ENCODE peak calls at places on chromosome 1, in ten cellular contexts. H is EL; Y is colonic mucosa; N is SK-MEL-5; J is kidney; X is PC-3; P is RPMI7951; K is cardiac muscle cell; W is heart right ventricle; G is stimulated activated CD4-positive, alpha-beta T cell treated with anti-CD3 and anti-CD28 coated beads, Interleukin-4, amount 100 ng/mL, for 24 hours. R is an unnamed sample.

GRCh38 chr1:27789511-27790154 is 16.6 kb downstream of the STX12 start:
- DNase-seq in N (no peak), G (no peak), K (peak), H (peak), Y (no peak), X (no peak), P (peak), W (no peak), J (no peak), R (no peak)

GRCh38 chr1:198892065-198892464 is 253.2 kb downstream of the PTPRC start:
- DNase-seq in Y (no peak), W (no peak), J (no peak), G (no peak), N (no peak), X (peak), K (no peak), H (peak), P (peak), R (no peak)

GRCh38 chr1:241376711-241377110 is 19.7 kb upstream of the RGS7 start:
- DNase-seq in J (no peak), P (no peak), K (no peak), Y (no peak), G (no peak), W (no peak), H (no peak), X (no peak), N (no peak), R (no peak)

GRCh38 chr1:235404190-235404589 is 37.0 kb downstream of the TBCE start:
- DNase-seq in N (no peak), J (no peak), P (peak), G (no peak), H (peak), X (no peak), Y (no peak), W (no peak), K (no peak), R (no peak)

GRCh38 chr1:237154173-237154572 is 112.2 kb downstream of the RYR2 start:
- DNase-seq in Y (no peak), X (no peak), H (no peak), G (no peak), K (no peak), W (no peak), J (no peak), P (no peak), N (no peak), R (no peak)

GRCh38 chr1:22168412-22168973 is 25.6 kb upstream of the WNT4 start:
- DNase-seq in J (no peak), N (no peak), G (no peak), P (no peak), W (no peak), Y (no peak), X (no peak), K (no peak), H (no peak), R (no peak)

GRCh38 chr1:202656057-202656456 is 54.2 kb downstream of the SYT2 start:
- DNase-seq in P (peak), Y (no peak), G (no peak), X (no peak), H (peak), N (peak), J (no peak), W (no peak), K (peak), R (no peak)

GRCh38 chr1:231171623-231172197 is 9.9 kb downstream of the TRIM67 start:
- DNase-seq in W (no peak), H (peak), P (no peak), J (no peak), Y (no peak), N (no peak), G (no peak), X (peak), K (no peak), R (no peak)

GRCh38 chr1:8120693-8121260 is 94.7 kb upstream of the ERRFI1 start:
- DNase-seq in J (no peak), G (no peak), W (no peak), X (peak), H (no peak), Y (no peak), P (peak), K (no peak), N (peak), R (no peak)

GRCh38 chr1:235019456-235019855 is 109.2 kb downstream of the TOMM20 start:
- DNase-seq in N (no peak), J (no peak), X (no peak), G (no peak), W (no peak), H (no peak), Y (no peak), P (peak), K (no peak), R (no peak)

GRCh38 chr1:44672254-44672955 is 1.9 kb downstream of the TMEM53 start:
- DNase-seq in W (no peak), K (no peak), X (peak), N (peak), Y (no peak), P (peak), H (peak), J (peak), G (no peak), R (no peak)

GRCh38 chr1:206503591-206504362 is 3.6 kb upstream of the RASSF5 start:
- DNase-seq in N (peak), Y (no peak), K (no peak), H (peak), P (peak), G (peak), W (no peak), X (peak), J (no peak), R (peak)

GRCh38 chr1:231240531-231240882 is 505 bp upstream of the GNPAT start:
- DNase-seq in N (peak), X (peak), G (no peak), Y (no peak), W (no peak), K (no peak), P (peak), H (no peak), J (no peak), R (no peak)

GRCh38 chr1:42966688-42967609 is 8.3 kb upstream of the SLC2A1 start:
- DNase-seq in N (peak), K (no peak), W (no peak), G (no peak), P (peak), H (peak), J (peak), X (peak), Y (peak), R (no peak)

GRCh38 chr1:218394416-218394815 is 49.3 kb downstream of the TGFB2 start:
- DNase-seq in Y (no peak), X (no peak), P (no peak), K (no peak), J (no peak), G (no peak), N (no peak), H (no peak), W (no peak), R (no peak)

GRCh38 chr1:224846119-224846907 is 83.2 kb upstream of the DNAH14 start:
- DNase-seq in W (no peak), P (peak), J (no peak), G (no peak), Y (no peak), X (no peak), H (no peak), K (no peak), N (no peak), R (no peak)

GRCh38 chr1:26694597-26695416 is 1.0 kb upstream of the ARID1A start:
- DNase-seq in Y (no peak), G (no peak), H (no peak), X (no peak), N (peak), W (no peak), K (no peak), J (no peak), P (no peak), R (no peak)

GRCh38 chr1:41888756-41889155 is 30.0 kb downstream of the HIVEP3 start:
- DNase-seq in K (no peak), N (no peak), P (no peak), H (no peak), J (no peak), Y (no peak), X (no peak), W (no peak), G (no peak), R (no peak)

GRCh38 chr1:153272186-153272585 is 12.7 kb downstream of the LORICRIN start:
- DNase-seq in P (no peak), G (no peak), W (no peak), Y (no peak), H (no peak), K (no peak), J (no peak), N (no peak), X (no peak), R (no peak)

R was measured in activated naive CD4-positive, alpha-beta T cell treated with Interleukin-2 at 50 U/mL for 16 hours.